ENCODE peak calls at places on chromosomes 13 and 19, in ten cellular contexts. D is MM.1S; A is GM20000; S is IMR-90; K is epithelial cell of esophagus; X is heart left ventricle; L is RWPE1; C is CD8-positive, alpha-beta T cell; Z is endothelial cell; P is ascending aorta. W is an unnamed sample.

GRCh38 chr13:98060282-98060681 is 82.6 kb upstream of the FARP1 start:
- DNase-seq in C (no peak), S (no peak), Z (no peak), K (no peak), A (no peak), D (no peak), L (no peak), X (no peak), P (no peak), W (no peak)

GRCh38 chr19:42512130-42512636 is 16.1 kb downstream of the CEACAM1 start:
- DNase-seq in S (no peak), L (no peak), K (no peak), C (no peak), Z (no peak), P (no peak), A (no peak), X (no peak), D (peak; percentile 46), W (no peak)

GRCh38 chr13:106318941-106319411 is 216.5 kb downstream of the EFNB2 start:
- DNase-seq in K (peak; percentile 98), D (no peak), X (no peak), Z (no peak), P (no peak), C (no peak), S (peak; percentile 96), L (peak; percentile 88), A (no peak), W (no peak)

GRCh38 chr19:14450168-14450874 is 17.2 kb downstream of the PKN1 start:
- DNase-seq in Z (peak; percentile 61), C (no peak), D (peak; percentile 31), A (peak; percentile 78), K (no peak), L (peak; percentile 79), S (no peak), P (no peak), X (no peak), W (peak; percentile 76)

GRCh38 chr19:41479757-41480191 is 36.8 kb downstream of the ERICH4 start:
- DNase-seq in K (peak; percentile 66), D (no peak), Z (no peak), X (peak; percentile 60), C (no peak), P (no peak), L (no peak), A (no peak), S (no peak), W (no peak)

GRCh38 chr19:44447864-44448674 is at the start of gene ZNF229:
- DNase-seq in Z (peak; percentile 67), X (peak; percentile 87), L (peak; percentile 87), C (peak; percentile 73), P (peak; percentile 11), A (peak; percentile 42), S (peak; percentile 94), D (peak; percentile 33), K (peak; percentile 98), W (peak; percentile 58)

GRCh38 chr13:38872693-38873092 is 117.9 kb downstream of the STOML3 start:
- DNase-seq in Z (peak; percentile 69), A (peak; percentile 26), D (peak; percentile 73), C (no peak), L (no peak), K (peak; percentile 65), P (no peak), S (peak; percentile 5), X (no peak), W (peak; percentile 57)

GRCh38 chr13:101394597-101394996 is 21.7 kb downstream of the NALCN start:
- DNase-seq in S (no peak), L (no peak), K (no peak), Z (no peak), A (no peak), D (no peak), X (no peak), C (no peak), P (no peak), W (no peak)

GRCh38 chr13:99431927-99432636 is 69.2 kb upstream of the TM9SF2 start:
- DNase-seq in Z (no peak), D (no peak), X (no peak), P (no peak), L (no peak), S (no peak), A (no peak), K (no peak), C (peak; percentile 50), W (peak; percentile 53)

GRCh38 chr19:15195381-15195964 is 5.3 kb downstream of the NOTCH3 start:
- DNase-seq in Z (peak; percentile 47), S (peak; percentile 61), L (peak; percentile 89), A (no peak), P (peak; percentile 57), X (peak; percentile 48), K (peak; percentile 96), D (no peak), C (no peak), W (no peak)

GRCh38 chr19:5927439-5927821 is 13.4 kb downstream of the CAPS start:
- DNase-seq in A (peak; percentile 81), P (no peak), L (no peak), K (no peak), Z (no peak), C (no peak), X (no peak), D (no peak), S (no peak), W (peak; percentile 55)

GRCh38 chr13:99972190-99972731 is 694 bp upstream of the ZIC5 start:
- DNase-seq in P (no peak), S (no peak), Z (no peak), L (no peak), X (no peak), K (no peak), A (no peak), D (no peak), C (no peak), W (no peak)

GRCh38 chr19:11678504-11678903 is 60.2 kb downstream of the ZNF823 start:
- DNase-seq in P (no peak), Z (no peak), L (no peak), D (no peak), C (no peak), A (no peak), K (no peak), X (no peak), S (no peak), W (no peak)

GRCh38 chr19:11675569-11675968 is 63.2 kb downstream of the ZNF823 start:
- DNase-seq in A (no peak), L (no peak), X (no peak), P (no peak), D (no peak), S (no peak), Z (no peak), K (no peak), C (no peak), W (peak; percentile 66)

GRCh38 chr19:11674067-11674492 is 64.7 kb downstream of the ZNF823 start:
- DNase-seq in P (no peak), D (no peak), S (no peak), A (peak; percentile 27), K (no peak), L (no peak), Z (no peak), X (no peak), C (no peak), W (no peak)

GRCh38 chr19:11673608-11674041 is 65.1 kb downstream of the ZNF823 start:
- DNase-seq in A (peak; percentile 42), X (peak; percentile 73), S (peak; percentile 55), C (no peak), Z (peak; percentile 47), D (no peak), K (peak; percentile 55), P (no peak), L (peak; percentile 17), W (peak; percentile 57)
- TF ChIP-seq CTCF in A (peak; percentile 47), X (peak; percentile 82), S (peak; percentile 68), C (no peak), Z (no peak), D (no peak), K (peak; percentile 67), P (peak; percentile 35), L (no peak), W (peak; percentile 80)

GRCh38 chr13:31476266-31476665 is 263.1 kb upstream of the RXFP2 start:
- DNase-seq in X (no peak), P (no peak), S (peak; percentile 85), D (no peak), C (no peak), L (no peak), A (no peak), K (no peak), Z (no peak), W (no peak)

GRCh38 chr13:31477961-31478360 is 261.4 kb upstream of the RXFP2 start:
- DNase-seq in X (no peak), S (peak; percentile 30), P (no peak), Z (no peak), L (no peak), A (no peak), C (no peak), K (no peak), D (no peak), W (no peak)

GRCh38 chr13:31476753-31477152 is 262.6 kb upstream of the RXFP2 start:
- DNase-seq in K (no peak), C (no peak), X (no peak), D (no peak), A (no peak), L (no peak), S (no peak), P (no peak), Z (no peak), W (no peak)
- TF ChIP-seq CTCF in K (no peak), C (no peak), X (no peak), D (no peak), A (no peak), L (no peak), S (no peak), P (no peak), Z (peak; percentile 67), W (no peak)

DNA sequence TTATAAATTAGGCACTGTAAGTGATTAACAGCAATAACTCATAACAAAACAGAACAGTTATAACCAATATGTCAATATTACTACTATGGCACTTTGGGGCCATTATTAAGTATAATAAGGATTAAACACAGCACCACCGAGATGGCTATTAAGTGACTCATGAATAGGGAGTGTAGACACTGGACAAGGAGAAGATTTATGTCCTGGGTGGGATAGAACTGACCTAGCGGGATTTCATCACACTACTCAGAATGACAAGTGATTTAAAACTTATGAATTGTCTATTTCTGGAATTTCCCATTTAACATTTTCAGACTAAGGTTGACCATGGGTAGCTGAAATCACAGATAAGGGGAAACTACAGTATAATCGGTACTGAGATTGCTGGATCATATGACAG is 79.0 kb upstream of the SLC7A1 start:
- DNase-seq in C (no peak), K (no peak), X (no peak), S (peak; percentile 13), L (peak; percentile 38), Z (no peak), A (no peak), P (no peak), D (no peak), W (no peak)
- TF ChIP-seq CTCF in C (no peak), K (no peak), X (no peak), S (no peak), L (no peak), Z (no peak), A (no peak), P (no peak), D (no peak), W (no peak)

DNA sequence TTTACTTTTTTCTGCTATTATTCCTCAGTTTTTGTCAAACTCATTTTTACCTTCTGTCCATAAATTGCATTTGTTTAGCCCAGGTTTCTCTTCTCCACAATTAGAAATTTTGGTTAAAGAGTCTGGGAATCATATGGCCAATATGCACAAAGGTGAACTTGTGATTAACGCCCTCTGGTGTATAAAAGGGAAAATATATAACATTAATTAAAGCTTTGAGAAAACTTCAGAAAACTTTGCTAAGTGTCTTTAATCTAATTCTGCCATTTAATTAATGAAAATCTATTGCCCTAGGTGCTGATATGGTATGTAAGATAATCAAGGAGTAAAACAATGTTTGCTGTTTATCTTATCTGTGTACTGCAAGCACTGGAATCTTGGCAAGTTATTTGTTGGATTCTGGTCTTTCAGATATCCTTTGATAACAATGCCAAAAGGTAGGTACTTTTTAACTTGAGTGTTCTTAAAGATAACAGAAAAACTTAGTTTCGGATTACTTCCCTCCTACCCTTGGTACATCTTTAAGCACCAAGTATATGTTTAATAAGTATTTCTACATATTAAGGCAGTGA is 402.6 kb downstream of the SUCLA2 start:
- DNase-seq in A (no peak), X (no peak), K (peak; percentile 12), C (no peak), S (peak; percentile 13), Z (no peak), D (no peak), L (peak; percentile 17), P (no peak), W (no peak)
- TF ChIP-seq CTCF in A (no peak), X (peak; percentile 24), K (peak; percentile 25), C (no peak), S (peak; percentile 53), Z (peak; percentile 47), D (peak; percentile 17), L (peak; percentile 51), P (no peak), W (peak; percentile 11)

W was measured in GM13977.